ENCODE peak calls at places on chromosomes 12 and 14, in four cellular contexts. One of them, this sample, is unnamed.

GRCh38 chr12:81128930-81129554 is 51.2 kb downstream of the ACSS3 start:
- DNase-seq in GM12878: peak; percentile 5
- DNase-seq in K562: peak; percentile 7
- DNase-seq in HepG2: peak; percentile 72
- DNase-seq in this sample: peak; percentile 2

GRCh38 chr14:104285483-104285790 is 147.1 kb downstream of the KIF26A start:
- DNase-seq in GM12878: no peak
- DNase-seq in K562: no peak
- DNase-seq in HepG2: no peak
- DNase-seq in this sample: no peak

GRCh38 chr14:103847954-103848719 is 762 bp upstream of the PPP1R13B start:
- DNase-seq in GM12878: no peak
- DNase-seq in K562: peak; percentile 29
- DNase-seq in HepG2: peak; percentile 40
- DNase-seq in this sample: no peak

GRCh38 chr12:111038941-111039340 is 118.6 kb upstream of the MYL2 start:
- DNase-seq in GM12878: no peak
- DNase-seq in K562: no peak
- DNase-seq in HepG2: no peak
- DNase-seq in this sample: no peak

GRCh38 chr12:98058838-98059237 is 456.6 kb upstream of the TMPO start:
- DNase-seq in GM12878: no peak
- DNase-seq in K562: no peak
- DNase-seq in HepG2: no peak
- DNase-seq in this sample: no peak

GRCh38 chr12:64008596-64008995 is 164.1 kb downstream of the SRGAP1 start:
- DNase-seq in GM12878: no peak
- DNase-seq in K562: no peak
- DNase-seq in HepG2: no peak
- DNase-seq in this sample: no peak

GRCh38 chr14:68631058-68631690 is 161.7 kb downstream of the ZFP36L1 start:
- DNase-seq in GM12878: no peak
- DNase-seq in K562: no peak
- DNase-seq in HepG2: no peak
- DNase-seq in this sample: no peak

GRCh38 chr12:55612646-55613045 is 24.0 kb upstream of the OR10P1 start:
- DNase-seq in GM12878: no peak
- DNase-seq in K562: no peak
- DNase-seq in HepG2: no peak
- DNase-seq in this sample: no peak

GRCh38 chr12:103422328-103422727 is 73.4 kb downstream of the C12orf42 start:
- DNase-seq in GM12878: no peak
- DNase-seq in K562: no peak
- DNase-seq in HepG2: no peak
- DNase-seq in this sample: no peak

GRCh38 chr12:32501835-32502333 is 102.5 kb downstream of the FGD4 start:
- DNase-seq in GM12878: no peak
- DNase-seq in K562: no peak
- DNase-seq in HepG2: peak; percentile 95
- DNase-seq in this sample: no peak

GRCh38 chr12:109288571-109288970 is 20.5 kb downstream of the FOXN4 start:
- DNase-seq in GM12878: no peak
- DNase-seq in K562: no peak
- DNase-seq in HepG2: no peak
- DNase-seq in this sample: no peak

GRCh38 chr12:27273114-27273513 is 29.0 kb downstream of the STK38L start:
- DNase-seq in GM12878: no peak
- DNase-seq in K562: no peak
- DNase-seq in HepG2: no peak
- DNase-seq in this sample: no peak

GRCh38 chr12:112974904-112975303 is 3.4 kb upstream of the OAS2 start:
- DNase-seq in GM12878: no peak
- DNase-seq in K562: no peak
- DNase-seq in HepG2: no peak
- DNase-seq in this sample: no peak

GRCh38 chr14:91380610-91381371 is 36.8 kb downstream of the CCDC88C start:
- DNase-seq in GM12878: no peak
- DNase-seq in K562: no peak
- DNase-seq in HepG2: no peak
- DNase-seq in this sample: no peak

GRCh38 chr12:95088339-95088738 is 14.9 kb upstream of the NR2C1 start:
- DNase-seq in GM12878: no peak
- DNase-seq in K562: no peak
- DNase-seq in HepG2: no peak
- DNase-seq in this sample: no peak

GRCh38 chr12:39354955-39355354 is 88.0 kb downstream of the KIF21A start:
- DNase-seq in GM12878: no peak
- DNase-seq in K562: peak; percentile 17
- DNase-seq in HepG2: no peak
- DNase-seq in this sample: no peak

GRCh38 chr12:49909826-49910225 is 6.1 kb upstream of the FAIM2 start:
- DNase-seq in GM12878: no peak
- DNase-seq in K562: peak; percentile 54
- DNase-seq in HepG2: peak; percentile 35
- DNase-seq in this sample: no peak

GRCh38 chr12:42482086-42482819 is 107.3 kb downstream of the PRICKLE1 start:
- DNase-seq in GM12878: no peak
- DNase-seq in K562: no peak
- DNase-seq in HepG2: peak; percentile 3
- DNase-seq in this sample: no peak

GRCh38 chr12:65936529-65936911 is 112.2 kb downstream of the HMGA2 start:
- DNase-seq in GM12878: no peak
- DNase-seq in K562: no peak
- DNase-seq in HepG2: no peak
- DNase-seq in this sample: no peak

GRCh38 chr12:49740930-49741881 is at the start of gene TMBIM6:
- DNase-seq in GM12878: peak; percentile 99
- DNase-seq in K562: peak; percentile 96
- DNase-seq in HepG2: peak; percentile 100
- DNase-seq in this sample: peak; percentile 79

GRCh38 chr12:124508323-124509096 is 58.9 kb downstream of the NCOR2 start:
- DNase-seq in GM12878: no peak
- DNase-seq in K562: peak; percentile 59
- DNase-seq in HepG2: no peak
- DNase-seq in this sample: peak; percentile 76

GRCh38 chr14:64515053-64515452 is 10.5 kb downstream of the ZBTB1 start:
- DNase-seq in GM12878: no peak
- DNase-seq in K562: no peak
- DNase-seq in HepG2: no peak
- DNase-seq in this sample: no peak

GRCh38 chr14:90796319-90796718 is 19.9 kb downstream of the TTC7B start:
- DNase-seq in GM12878: no peak
- DNase-seq in K562: no peak
- DNase-seq in HepG2: no peak
- DNase-seq in this sample: no peak

GRCh38 chr12:82645414-82645813 is 41.3 kb upstream of the TMTC2 start:
- DNase-seq in GM12878: no peak
- DNase-seq in K562: no peak
- DNase-seq in HepG2: no peak
- DNase-seq in this sample: no peak

GRCh38 chr14:34843011-34843554 is 32.1 kb downstream of the BAZ1A start:
- DNase-seq in GM12878: peak; percentile 27
- DNase-seq in K562: peak; percentile 26
- DNase-seq in HepG2: peak; percentile 23
- DNase-seq in this sample: no peak

GRCh38 chr12:132172619-132173018 is 28.4 kb downstream of the NOC4L start:
- DNase-seq in GM12878: no peak
- DNase-seq in K562: no peak
- DNase-seq in HepG2: no peak
- DNase-seq in this sample: no peak

GRCh38 chr14:68797180-68797670 is 4.4 kb upstream of the ZFP36L1 start:
- DNase-seq in GM12878: no peak
- DNase-seq in K562: peak; percentile 76
- DNase-seq in HepG2: no peak
- DNase-seq in this sample: no peak

GRCh38 chr14:103021817-103022668 is 35.3 kb downstream of the CDC42BPB start:
- DNase-seq in GM12878: no peak
- DNase-seq in K562: no peak
- DNase-seq in HepG2: no peak
- DNase-seq in this sample: no peak

GRCh38 chr14:46490150-46490769 is 161.3 kb downstream of the RPL10L start:
- DNase-seq in GM12878: peak; percentile 52
- DNase-seq in K562: no peak
- DNase-seq in HepG2: peak; percentile 2
- DNase-seq in this sample: peak; percentile 11

GRCh38 chr12:87866602-87867292 is 162.5 kb downstream of the C12orf50 start:
- DNase-seq in GM12878: no peak
- DNase-seq in K562: no peak
- DNase-seq in HepG2: peak; percentile 14
- DNase-seq in this sample: no peak

DNA sequence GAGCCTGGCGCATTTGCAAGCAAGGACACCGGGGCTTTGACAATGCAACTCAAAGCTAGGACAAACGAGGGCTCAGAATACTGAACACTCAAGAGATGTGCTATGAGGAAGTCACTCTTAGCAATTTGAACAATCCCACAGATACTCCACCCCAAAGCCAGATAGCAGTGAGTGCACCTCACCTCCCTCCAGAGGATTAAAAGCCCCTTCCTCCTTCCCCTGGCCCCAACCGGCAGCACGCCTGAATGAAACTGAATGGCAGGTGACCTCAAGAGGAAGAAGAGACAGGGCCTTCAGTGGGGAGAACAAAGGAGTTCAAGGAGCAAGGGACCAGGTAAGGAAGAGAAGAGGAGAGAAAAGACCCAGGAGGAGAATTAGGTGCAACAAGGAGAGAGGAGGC is 1.9 kb upstream of the KRT78 start:
- DNase-seq in GM12878: no peak
- DNase-seq in K562: no peak
- DNase-seq in HepG2: no peak
- DNase-seq in this sample: no peak
- TF ChIP-seq TAF1 in GM12878: no peak
- TF ChIP-seq TAF1 in K562: no peak
- TF ChIP-seq TAF1 in HepG2: no peak
- TF ChIP-seq TAF1 in this sample: no peak

GRCh38 chr14:56357478-56357877 is 222.1 kb upstream of the TMEM260 start:
- DNase-seq in GM12878: no peak
- DNase-seq in K562: no peak
- DNase-seq in HepG2: no peak
- DNase-seq in this sample: no peak
- TF ChIP-seq TAF1 in GM12878: no peak
- TF ChIP-seq TAF1 in K562: no peak
- TF ChIP-seq TAF1 in HepG2: no peak
- TF ChIP-seq TAF1 in this sample: no peak

DNA sequence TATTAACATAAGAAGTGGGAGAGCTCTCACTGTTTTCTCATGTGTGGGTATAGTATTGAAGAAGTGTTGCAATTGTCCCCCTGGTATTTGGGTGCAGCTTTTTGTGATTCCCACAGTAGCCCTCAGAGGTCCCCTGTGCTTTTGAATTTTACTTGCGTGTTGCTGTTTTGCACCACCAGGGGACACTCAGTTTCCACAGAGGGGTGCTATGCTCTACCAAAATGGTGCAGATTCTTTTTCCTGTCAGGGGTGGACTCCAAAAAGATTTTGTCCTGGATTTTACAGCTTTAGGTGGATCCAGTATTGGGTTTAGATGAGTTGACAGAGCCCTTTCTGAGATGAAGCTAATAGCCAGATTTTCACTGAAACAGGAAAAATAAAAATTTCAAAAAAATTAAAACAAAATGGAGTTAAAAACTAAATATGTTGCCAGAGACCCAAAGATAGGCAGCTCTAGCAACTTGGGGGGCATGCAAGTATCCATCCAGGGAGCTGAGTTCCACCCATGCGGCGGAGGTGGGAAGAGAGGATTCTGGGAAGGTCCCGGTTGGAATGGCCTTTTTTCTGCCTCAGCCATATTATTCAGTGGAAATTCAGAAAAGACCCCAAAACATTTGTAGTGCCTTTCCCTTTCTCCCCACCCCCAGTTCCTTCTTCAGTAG is 50.2 kb downstream of the TTLL5 start:
- DNase-seq in GM12878: no peak
- DNase-seq in K562: peak; percentile 46
- DNase-seq in HepG2: peak; percentile 47
- DNase-seq in this sample: peak; percentile 14
- TF ChIP-seq TAF1 in GM12878: no peak
- TF ChIP-seq TAF1 in K562: no peak
- TF ChIP-seq TAF1 in HepG2: no peak
- TF ChIP-seq TAF1 in this sample: no peak

GRCh38 chr12:115473257-115473956 is 789.4 kb upstream of the TBX3 start:
- DNase-seq in GM12878: no peak
- DNase-seq in K562: no peak
- DNase-seq in HepG2: no peak
- DNase-seq in this sample: no peak
- TF ChIP-seq TAF1 in GM12878: no peak
- TF ChIP-seq TAF1 in K562: no peak
- TF ChIP-seq TAF1 in HepG2: no peak
- TF ChIP-seq TAF1 in this sample: no peak

DNA sequence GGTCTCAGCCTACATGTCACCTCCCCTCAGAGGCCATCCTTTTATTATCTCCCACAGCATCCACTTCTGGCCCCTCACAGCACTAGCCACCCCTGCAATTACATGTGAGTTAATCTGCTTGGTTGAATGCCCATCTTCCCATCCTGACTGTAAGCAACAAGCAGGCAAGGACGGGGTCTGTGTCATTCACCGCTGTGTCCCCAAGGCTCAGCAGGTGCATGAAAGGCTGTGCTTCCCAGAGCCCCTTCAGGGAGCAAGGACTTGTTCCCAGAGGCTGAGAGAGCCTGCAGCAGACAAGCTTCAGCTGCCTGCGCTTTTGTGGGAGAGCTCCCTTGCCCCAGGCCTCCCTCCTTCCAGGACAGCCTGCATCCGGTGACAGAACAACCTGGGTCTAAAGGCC is 172.7 kb upstream of the GSC start:
- DNase-seq in GM12878: no peak
- DNase-seq in K562: no peak
- DNase-seq in HepG2: no peak
- DNase-seq in this sample: no peak
- TF ChIP-seq TAF1 in GM12878: no peak
- TF ChIP-seq TAF1 in K562: no peak
- TF ChIP-seq TAF1 in HepG2: no peak
- TF ChIP-seq TAF1 in this sample: no peak

GRCh38 chr12:21819236-21819635 is 44.7 kb upstream of the KCNJ8 start:
- DNase-seq in GM12878: no peak
- DNase-seq in K562: no peak
- DNase-seq in HepG2: peak; percentile 50
- DNase-seq in this sample: no peak
- TF ChIP-seq TAF1 in GM12878: no peak
- TF ChIP-seq TAF1 in K562: no peak
- TF ChIP-seq TAF1 in HepG2: no peak
- TF ChIP-seq TAF1 in this sample: no peak

This sample was measured in GM12891.